ENCODE peak calls at places on chromosome 9, in four cellular contexts. V, I, X and H are unnamed samples.
A peak's percentile ranks its signal among the peaks of the same experiment; 100 is the strongest.

GRCh38 chr9:136343884-136344269 is 16.5 kb downstream of the GPSM1 start:
- DNase-seq in V (no peak), I (no peak), X (no peak), H (no peak)

GRCh38 chr9:8855046-8855445 is 1055.5 kb upstream of the DMAC1 start:
- DNase-seq in X (no peak), I (peak; percentile 47), V (no peak), H (no peak)

GRCh38 chr9:109440797-109441287 is 57.3 kb downstream of the PTPN3 start:
- DNase-seq in X (peak; percentile 74), V (peak; percentile 91), I (peak; percentile 90), H (peak; percentile 61)

GRCh38 chr9:89185980-89186379 is 7.4 kb upstream of the SHC3 start:
- DNase-seq in X (no peak), V (peak; percentile 38), I (peak; percentile 62), H (no peak)

GRCh38 chr9:19376931-19377330 is 3.1 kb downstream of the RPS6 start:
- DNase-seq in I (no peak), V (peak; percentile 4), X (no peak), H (no peak)

GRCh38 chr9:32431196-32431595 is 46.8 kb downstream of the ACO1 start:
- DNase-seq in I (peak; percentile 10), V (peak; percentile 73), X (no peak), H (no peak)

GRCh38 chr9:137589441-137590122 is 730 bp downstream of the ZMYND19 start:
- DNase-seq in I (peak; percentile 23), V (peak; percentile 34), X (peak; percentile 39), H (no peak)

GRCh38 chr9:93188426-93189368 is 4.8 kb downstream of the WNK2 start:
- DNase-seq in I (no peak), V (no peak), X (no peak), H (no peak)

GRCh38 chr9:135015986-135016640 is 71.4 kb upstream of the OLFM1 start:
- DNase-seq in V (no peak), X (no peak), I (no peak), H (no peak)

GRCh38 chr9:74742792-74743389 is 144.8 kb downstream of the TRPM6 start:
- DNase-seq in V (peak; percentile 42), X (peak; percentile 6), I (peak; percentile 49), H (no peak)

GRCh38 chr9:101465330-101465915 is 29.8 kb upstream of the ALDOB start:
- DNase-seq in I (peak; percentile 72), X (peak; percentile 18), V (peak; percentile 84), H (no peak)

GRCh38 chr9:126317513-126317912 is 9.1 kb upstream of the MVB12B start:
- DNase-seq in X (peak; percentile 34), I (no peak), V (peak; percentile 25), H (no peak)

GRCh38 chr9:81823672-81824554 is 104.3 kb upstream of the SPATA31D4 start:
- DNase-seq in V (no peak), I (no peak), X (no peak), H (no peak)

GRCh38 chr9:99139868-99140267 is 35.0 kb downstream of the TGFBR1 start:
- DNase-seq in V (no peak), I (no peak), X (no peak), H (no peak)

GRCh38 chr9:137429974-137430722 is 7.0 kb downstream of the NOXA1 start:
- DNase-seq in I (no peak), V (no peak), X (no peak), H (no peak)

GRCh38 chr9:129995409-129996160 is 47.4 kb downstream of the FNBP1 start:
- DNase-seq in X (peak; percentile 58), V (peak; percentile 82), I (peak; percentile 38), H (no peak)

GRCh38 chr9:70172532-70172931 is 86.2 kb upstream of the SMC5 start:
- DNase-seq in I (no peak), X (no peak), V (no peak), H (no peak)

GRCh38 chr9:121674952-121675351 is 23.5 kb downstream of the DAB2IP start:
- DNase-seq in X (no peak), V (peak; percentile 69), I (no peak), H (no peak)

GRCh38 chr9:135227641-135228251 is 140.3 kb downstream of the OLFM1 start:
- DNase-seq in X (no peak), V (no peak), I (no peak), H (no peak)

GRCh38 chr9:88007291-88007650 is 32.9 kb upstream of the CDK20 start:
- DNase-seq in V (no peak), I (no peak), X (peak; percentile 14), H (no peak)

GRCh38 chr9:135804588-135805421 is 102.5 kb downstream of the CAMSAP1 start:
- DNase-seq in X (no peak), V (peak; percentile 9), I (no peak), H (no peak)

GRCh38 chr9:123120953-123121352 is 87.5 kb downstream of the GPR21 start:
- DNase-seq in I (no peak), V (no peak), X (no peak), H (no peak)

GRCh38 chr9:133428579-133429215 is 6.5 kb downstream of the ADAMTS13 start:
- DNase-seq in I (peak; percentile 16), X (no peak), V (peak; percentile 17), H (no peak)

GRCh38 chr9:88587885-88588628 is 53.1 kb downstream of the NXNL2 start:
- DNase-seq in X (no peak), I (no peak), V (no peak), H (no peak)

GRCh38 chr9:128358861-128359260 is 12.3 kb upstream of the URM1 start:
- DNase-seq in V (no peak), I (no peak), X (no peak), H (no peak)

GRCh38 chr9:136690104-136690840 is 3.0 kb upstream of the AGPAT2 start:
- DNase-seq in I (no peak), V (no peak), X (no peak), H (no peak)

GRCh38 chr9:107759823-107760166 is 270.2 kb upstream of the KLF4 start:
- DNase-seq in X (no peak), I (no peak), V (no peak), H (no peak)

GRCh38 chr9:138112090-138112748 is 234.6 kb downstream of the CACNA1B start:
- DNase-seq in V (no peak), X (no peak), I (no peak), H (no peak)

GRCh38 chr9:35516481-35516880 is 26.6 kb downstream of the RUSC2 start:
- DNase-seq in V (peak; percentile 94), I (peak; percentile 75), X (no peak), H (no peak)

GRCh38 chr9:18700714-18701113 is 226.8 kb downstream of the ADAMTSL1 start:
- DNase-seq in X (no peak), V (no peak), I (no peak), H (no peak)

GRCh38 chr9:126112135-126112720 is 214.4 kb upstream of the MVB12B start:
- DNase-seq in I (no peak), V (no peak), X (no peak), H (no peak)

GRCh38 chr9:76586555-76587314 is 127.8 kb downstream of the GCNT1 start:
- DNase-seq in X (no peak), V (no peak), I (no peak), H (no peak)

GRCh38 chr9:125904155-125904841 is 157.1 kb downstream of the PBX3 start:
- DNase-seq in X (no peak), V (no peak), I (no peak), H (no peak)